ENCODE peak calls at places on chromosomes 1 and 21, in five cellular contexts. S, D, M, P and V are unnamed samples.

GRCh38 chr1:153789478-153790148 is 14.4 kb downstream of the SLC27A3 start:
- DNase-seq in P (no peak), M (no peak), S (no peak), D (no peak), V (peak; percentile 43)

GRCh38 chr1:107750364-107750959 is 214.5 kb downstream of the VAV3 start:
- DNase-seq in P (peak; percentile 19), M (peak; percentile 60), D (peak; percentile 65), S (peak; percentile 47), V (peak; percentile 60)

GRCh38 chr1:117665523-117666274 is 59.9 kb downstream of the TENT5C start:
- DNase-seq in S (no peak), P (no peak), D (no peak), M (no peak), V (no peak)

GRCh38 chr1:50110656-50111055 is 1.9 kb downstream of the ELAVL4 start:
- DNase-seq in D (no peak), M (no peak), S (no peak), P (no peak), V (no peak)

GRCh38 chr1:14968251-14968812 is 185.2 kb upstream of the TMEM51 start:
- DNase-seq in D (no peak), P (no peak), M (peak; percentile 88), S (no peak), V (no peak)

GRCh38 chr1:243343970-243344749 is 88.3 kb downstream of the SDCCAG8 start:
- DNase-seq in M (peak; percentile 59), D (peak; percentile 43), S (peak; percentile 54), P (peak; percentile 20), V (peak; percentile 4)

GRCh38 chr1:56495538-56495937 is 83.8 kb downstream of the PLPP3 start:
- DNase-seq in S (no peak), M (no peak), P (no peak), D (no peak), V (no peak)

GRCh38 chr1:15696956-15697521 is 12.9 kb downstream of the PLEKHM2 start:
- DNase-seq in M (no peak), D (no peak), S (no peak), P (peak; percentile 93), V (peak; percentile 85)

GRCh38 chr1:25622526-25622925 is 5.9 kb downstream of the MAN1C1 start:
- DNase-seq in S (no peak), D (no peak), M (no peak), P (no peak), V (no peak)

GRCh38 chr1:48744032-48744431 is 32.7 kb downstream of the BEND5 start:
- DNase-seq in P (no peak), M (no peak), S (no peak), D (no peak), V (no peak)

GRCh38 chr1:162861101-162861500 is at the start of gene CCDC190:
- DNase-seq in S (no peak), D (no peak), P (no peak), M (no peak), V (no peak)

GRCh38 chr1:237509748-237510147 is 381.0 kb downstream of the ZP4 start:
- DNase-seq in D (no peak), S (no peak), M (no peak), P (no peak), V (no peak)

GRCh38 chr1:165484532-165484931 is 39.6 kb upstream of the RXRG start:
- DNase-seq in P (no peak), D (no peak), M (no peak), S (no peak), V (no peak)

GRCh38 chr21:27823652-27824201 is 856.8 kb upstream of the ADAMTS5 start:
- DNase-seq in S (no peak), D (no peak), P (no peak), M (no peak), V (no peak)

GRCh38 chr1:213988639-213989070 is 882 bp downstream of the PROX1 start:
- DNase-seq in P (no peak), D (no peak), S (no peak), M (peak; percentile 54), V (no peak)

GRCh38 chr1:55213885-55214213 is 1.3 kb downstream of the USP24 start:
- DNase-seq in P (no peak), D (no peak), M (peak; percentile 47), S (no peak), V (no peak)

GRCh38 chr1:41866285-41866684 is 52.4 kb downstream of the HIVEP3 start:
- DNase-seq in M (no peak), D (no peak), P (no peak), S (no peak), V (no peak)

GRCh38 chr1:206663832-206664652 is 20.7 kb upstream of the MAPKAPK2 start:
- DNase-seq in M (peak; percentile 84), D (peak; percentile 43), S (peak; percentile 84), P (no peak), V (peak; percentile 57)

GRCh38 chr1:214427871-214428277 is 123.5 kb downstream of the PTPN14 start:
- DNase-seq in S (no peak), D (peak; percentile 41), P (peak; percentile 80), M (no peak), V (peak; percentile 85)

GRCh38 chr1:36199934-36200741 is 24.1 kb upstream of the THRAP3 start:
- DNase-seq in P (no peak), S (no peak), D (no peak), M (no peak), V (no peak)

GRCh38 chr1:107138767-107139445 is 1.9 kb upstream of the NTNG1 start:
- DNase-seq in P (no peak), D (no peak), M (no peak), S (no peak), V (no peak)

GRCh38 chr1:41810446-41810845 is 108.3 kb downstream of the HIVEP3 start:
- DNase-seq in M (no peak), D (no peak), P (no peak), S (peak; percentile 53), V (peak; percentile 45)

GRCh38 chr1:40742363-40743061 is 41.1 kb upstream of the KCNQ4 start:
- DNase-seq in P (no peak), D (no peak), M (no peak), S (no peak), V (no peak)

GRCh38 chr1:25195835-25196234 is 36.5 kb downstream of the SYF2 start:
- DNase-seq in P (no peak), M (no peak), D (no peak), S (no peak), V (no peak)

GRCh38 chr1:22557341-22557950 is 5.8 kb upstream of the EPHA8 start:
- DNase-seq in P (no peak), D (no peak), S (no peak), M (no peak), V (no peak)

GRCh38 chr1:39700348-39700747 is 9.1 kb upstream of the HPCAL4 start:
- DNase-seq in D (no peak), M (no peak), P (no peak), S (no peak), V (no peak)

GRCh38 chr1:39699419-39699818 is 8.2 kb upstream of the HPCAL4 start:
- DNase-seq in S (peak; percentile 44), M (no peak), D (no peak), P (no peak), V (no peak)

GRCh38 chr1:39701092-39701460 is 9.8 kb upstream of the HPCAL4 start:
- DNase-seq in P (no peak), S (no peak), D (no peak), M (no peak), V (no peak)

GRCh38 chr1:39696448-39696847 is 5.2 kb upstream of the HPCAL4 start:
- DNase-seq in M (no peak), D (no peak), P (no peak), S (no peak), V (no peak)

DNA sequence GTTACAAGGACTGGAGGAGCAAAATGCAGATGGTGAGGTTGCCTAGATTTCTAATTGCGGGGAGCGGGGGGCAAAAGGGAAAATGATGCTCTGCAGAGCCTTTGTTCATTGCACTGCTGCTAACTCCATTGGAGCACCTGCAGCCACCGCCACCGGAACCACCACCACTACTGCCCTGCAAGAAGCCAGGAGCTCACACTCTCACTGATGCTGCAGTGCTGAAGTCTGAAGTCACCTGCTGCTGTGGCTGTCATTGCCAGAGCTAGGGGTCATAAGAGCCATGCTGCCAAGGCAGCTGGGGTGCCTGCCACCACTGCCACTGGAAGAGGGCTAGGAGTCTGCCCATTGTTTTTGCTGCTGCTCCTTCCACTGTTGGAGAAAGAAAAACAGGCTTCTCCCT is 7.3 kb upstream of the HPCAL4 start:
- DNase-seq in S (no peak), M (no peak), D (no peak), P (no peak), V (no peak)
- TF ChIP-seq REST in S (no peak), M (no peak), D (no peak), P (no peak), V (no peak)

GRCh38 chr1:205351984-205352713 is 4.6 kb downstream of the KLHDC8A start:
- DNase-seq in M (peak; percentile 57), P (no peak), S (no peak), D (peak; percentile 12), V (no peak)
- TF ChIP-seq GABPA in M (no peak), P (no peak), S (no peak), D (no peak), V (no peak)

DNA sequence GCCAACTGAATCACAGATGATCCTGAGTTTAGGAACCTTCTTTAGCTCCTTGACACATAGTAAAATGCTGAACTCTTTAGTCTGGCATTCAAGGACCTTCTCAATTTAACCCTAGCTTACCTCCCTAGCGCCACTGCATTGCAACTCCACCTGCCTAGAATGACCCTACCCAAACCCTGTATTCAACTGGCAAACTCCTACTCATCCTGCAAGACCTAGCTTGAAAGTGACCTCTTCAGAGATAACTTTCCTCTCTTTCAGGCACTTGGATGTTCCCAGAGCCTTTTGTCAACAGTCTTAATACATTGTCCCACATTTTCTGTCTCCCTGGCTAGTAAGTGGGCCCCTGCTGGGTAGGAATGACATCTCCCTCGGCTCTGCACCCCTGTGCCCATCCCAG is 19.7 kb downstream of the TRIM62 start:
- DNase-seq in M (no peak), P (no peak), S (no peak), D (no peak), V (no peak)
- H3K27ac ChIP-seq in M (no peak overlapping the region), P (no peak overlapping the region), S (no peak overlapping the region), D (no peak overlapping the region), V (no peak overlapping the region)

GRCh38 chr1:63537006-63537405 is 13.7 kb downstream of the EFCAB7 start:
- DNase-seq in D (no peak), M (no peak), S (no peak), P (no peak), V (no peak)
- TF ChIP-seq REST in D (no peak), M (no peak), S (no peak), P (no peak), V (no peak)